ENCODE peak calls at places on chromosomes 2 and 18, in four cellular contexts. E is IMR-90, D is fibroblast of the aortic adventitia, B is GM12878. S is an unnamed sample.

GRCh38 chr2:69889302-69889701 is 4.5 kb upstream of the SNRNP27 start:
- DNase-seq in D (no peak), B (no peak), E (no peak), S (no peak)

GRCh38 chr18:65227970-65228369 is 522.8 kb upstream of the CDH7 start:
- DNase-seq in B (no peak), E (no peak), D (no peak), S (no peak)

GRCh38 chr2:176768185-176768584 is 444.4 kb upstream of the HNRNPA3 start:
- DNase-seq in B (no peak), D (no peak), E (no peak), S (no peak)

GRCh38 chr2:20052229-20052871 is 922 bp upstream of the LAPTM4A start:
- DNase-seq in D (no peak), B (no peak), E (peak), S (peak)

GRCh38 chr18:46333371-46334199 is 229.4 kb downstream of the HAUS1 start:
- DNase-seq in B (no peak), E (no peak), D (no peak), S (no peak)

GRCh38 chr2:675051-675450 is 2.2 kb downstream of the TMEM18 start:
- DNase-seq in B (no peak), D (no peak), E (no peak), S (no peak)

GRCh38 chr2:193679850-193680249 is 1485.1 kb upstream of the TMEFF2 start:
- DNase-seq in E (no peak), B (no peak), D (no peak), S (no peak)

GRCh38 chr2:123179526-123179925 is 845.6 kb upstream of the CNTNAP5 start:
- DNase-seq in D (no peak), E (no peak), B (no peak), S (peak)

GRCh38 chr2:235238537-235238936 is 255.3 kb upstream of the AGAP1 start:
- DNase-seq in E (peak), B (no peak), D (peak), S (peak)

GRCh38 chr2:41033127-41033526 is 581.2 kb upstream of the SLC8A1 start:
- DNase-seq in E (no peak), B (no peak), D (no peak), S (no peak)

GRCh38 chr2:219387284-219388126 is at the start of gene DNPEP:
- DNase-seq in B (peak), D (peak), E (peak), S (peak)

GRCh38 chr2:219388127-219388844 is 574 bp upstream of the DNPEP start:
- DNase-seq in B (peak), E (peak), D (peak), S (peak)

GRCh38 chr2:219385958-219386520 is 1.7 kb downstream of the DNPEP start:
- DNase-seq in B (no peak), E (no peak), D (no peak), S (no peak)

GRCh38 chr2:219386532-219387280 is 1.0 kb downstream of the DNPEP start:
- DNase-seq in D (no peak), B (no peak), E (no peak), S (no peak)

GRCh38 chr2:219388845-219389156 is 1.1 kb upstream of the DNPEP start:
- DNase-seq in E (no peak), B (no peak), D (no peak), S (no peak)
- H3K4me3 ChIP-seq in E (peak), B (peak), D (peak), S (peak)

GRCh38 chr2:215019521-215020145 is 118.8 kb downstream of the ABCA12 start:
- DNase-seq in E (no peak), D (no peak), B (peak), S (no peak)
- H3K4me3 ChIP-seq in E (no peak), D (no peak), B (peak), S (no peak)

DNA sequence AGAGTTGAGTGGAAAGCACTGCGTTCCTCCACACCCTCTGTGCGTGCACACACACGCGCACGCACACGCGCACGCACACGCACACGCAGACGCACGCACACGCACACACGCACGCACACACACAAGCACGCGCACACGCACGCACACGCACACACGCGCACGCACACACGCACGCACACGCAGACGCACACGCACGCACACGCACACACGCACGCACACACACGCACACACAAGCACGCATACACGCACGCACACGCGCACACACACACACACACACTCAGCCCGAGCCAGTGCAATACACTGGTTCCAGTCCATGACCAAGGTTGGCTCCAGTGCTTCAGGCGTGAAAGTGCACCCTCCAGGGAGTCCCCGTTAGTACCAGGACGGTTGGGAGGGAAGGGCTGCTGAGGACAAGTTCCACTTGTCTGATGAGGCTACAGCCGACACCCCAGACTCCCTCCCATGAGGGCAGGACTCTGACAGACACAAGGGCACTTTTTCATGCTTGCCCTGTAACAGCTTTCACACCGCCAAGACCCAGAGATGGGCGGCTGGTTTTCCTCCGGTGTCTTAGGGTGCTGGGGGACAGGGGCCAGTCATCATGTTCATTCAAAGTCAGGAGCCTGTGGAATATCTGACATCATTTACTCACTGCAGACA is 22.5 kb downstream of the FBLN7 start:
- DNase-seq in E (no peak), B (no peak), D (no peak), S (no peak)
- H3K4me3 ChIP-seq in E (no peak), B (no peak), D (no peak), S (no peak)

GRCh38 chr2:226135861-226136548 is 663.6 kb downstream of the IRS1 start:
- DNase-seq in B (no peak), E (no peak), D (no peak), S (no peak)

GRCh38 chr2:226132632-226133215 is 666.9 kb downstream of the IRS1 start:
- DNase-seq in D (no peak), E (no peak), B (no peak), S (no peak)

GRCh38 chr2:226136739-226137138 is 662.9 kb downstream of the IRS1 start:
- DNase-seq in B (no peak), E (no peak), D (no peak), S (no peak)

GRCh38 chr2:226140594-226140993 is 659.0 kb downstream of the IRS1 start:
- DNase-seq in E (no peak), B (no peak), D (no peak), S (no peak)

DNA sequence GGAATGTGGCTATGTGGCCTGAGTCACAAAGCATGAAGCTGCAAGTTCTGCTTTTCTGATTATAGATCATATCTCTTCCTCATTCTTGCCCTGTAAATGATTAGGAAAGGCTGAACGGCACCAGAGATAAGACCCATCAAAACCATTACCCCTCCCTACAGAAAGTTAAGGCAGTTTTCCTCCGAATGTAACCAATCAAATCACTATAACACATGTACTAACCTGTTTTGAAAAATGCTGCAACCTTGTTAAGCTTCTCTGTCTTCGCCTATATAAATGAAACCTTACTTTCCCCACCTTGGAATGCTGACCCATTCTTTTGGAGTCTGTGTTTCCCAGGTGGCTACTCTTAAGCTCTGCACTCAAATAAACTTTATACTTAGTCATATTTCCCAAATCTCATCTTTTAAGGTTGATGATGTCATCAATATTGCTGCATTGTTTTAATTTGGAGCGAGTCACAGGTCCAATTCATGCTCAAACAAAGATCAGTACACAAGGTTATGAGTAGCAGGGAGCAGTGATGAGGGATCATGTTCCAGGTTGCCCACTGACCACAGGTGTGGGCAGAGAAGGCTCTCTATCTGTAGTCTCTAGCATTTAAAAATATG is 662.3 kb downstream of the IRS1 start:
- DNase-seq in B (no peak), E (peak), D (peak), S (peak)
- H3K4me3 ChIP-seq in B (no peak), E (no peak), D (no peak), S (no peak)

GRCh38 chr18:9915291-9916066 is 1.7 kb downstream of the VAPA start:
- DNase-seq in D (peak), B (no peak), E (peak), S (no peak)

GRCh38 chr18:9914584-9915290 is 921 bp downstream of the VAPA start:
- DNase-seq in D (peak), E (peak), B (no peak), S (peak)

GRCh38 chr18:9918016-9918680 is 4.3 kb downstream of the VAPA start:
- DNase-seq in E (peak), B (no peak), D (peak), S (peak)

GRCh38 chr18:9916067-9916684 is 2.4 kb downstream of the VAPA start:
- DNase-seq in D (peak), B (no peak), E (peak), S (peak)

GRCh38 chr18:9916814-9917213 is 3.0 kb downstream of the VAPA start:
- DNase-seq in E (no peak), B (no peak), D (no peak), S (no peak)
- H3K4me3 ChIP-seq in E (no peak), B (peak), D (peak), S (peak)

GRCh38 chr2:12867888-12868287 is 151.2 kb downstream of the TRIB2 start:
- DNase-seq in D (no peak), E (peak), B (no peak), S (no peak)

DNA sequence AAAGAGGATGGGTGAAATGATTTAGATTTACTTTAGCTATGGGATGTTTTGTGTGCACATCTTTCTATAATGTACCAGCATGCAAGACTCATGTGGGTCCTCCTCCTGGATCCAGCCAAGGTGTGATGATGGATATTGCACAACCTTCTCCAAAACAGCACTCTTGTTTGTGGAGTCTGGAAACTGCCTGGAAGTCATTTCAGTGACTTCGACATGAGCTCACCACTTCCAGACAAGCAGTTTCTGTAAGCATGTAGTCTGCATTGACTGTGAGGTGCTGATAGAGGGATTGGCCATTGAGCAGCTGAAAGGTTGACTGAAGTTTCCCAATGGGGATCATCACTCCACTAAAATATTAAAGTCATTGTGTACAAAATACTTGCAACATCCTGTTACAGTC is 154.0 kb downstream of the TRIB2 start:
- DNase-seq in D (peak), E (peak), B (no peak), S (peak)
- H3K4me3 ChIP-seq in D (no peak), E (no peak), B (no peak), S (no peak)

DNA sequence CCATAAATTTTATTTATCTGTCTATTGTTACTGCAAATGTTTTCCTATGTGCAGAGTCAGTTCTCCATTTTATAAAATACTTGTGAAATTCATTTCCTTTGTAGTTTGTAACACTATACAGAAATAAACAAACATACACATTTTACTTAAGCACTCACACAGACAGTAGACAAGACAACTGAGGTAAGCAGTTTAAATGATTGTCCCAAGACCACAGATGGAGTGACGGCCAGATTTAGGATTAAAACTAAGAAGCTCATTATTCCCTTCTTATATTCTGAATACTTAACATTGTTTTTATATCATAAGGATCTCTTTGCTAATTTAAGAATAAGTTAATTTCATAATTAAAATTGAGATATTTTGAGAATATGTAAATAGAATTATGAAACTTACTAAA is 100.9 kb downstream of the BAZ2B start:
- DNase-seq in B (no peak), E (no peak), D (no peak), S (no peak)
- H3K4me3 ChIP-seq in B (peak), E (no peak), D (no peak), S (peak)

DNA sequence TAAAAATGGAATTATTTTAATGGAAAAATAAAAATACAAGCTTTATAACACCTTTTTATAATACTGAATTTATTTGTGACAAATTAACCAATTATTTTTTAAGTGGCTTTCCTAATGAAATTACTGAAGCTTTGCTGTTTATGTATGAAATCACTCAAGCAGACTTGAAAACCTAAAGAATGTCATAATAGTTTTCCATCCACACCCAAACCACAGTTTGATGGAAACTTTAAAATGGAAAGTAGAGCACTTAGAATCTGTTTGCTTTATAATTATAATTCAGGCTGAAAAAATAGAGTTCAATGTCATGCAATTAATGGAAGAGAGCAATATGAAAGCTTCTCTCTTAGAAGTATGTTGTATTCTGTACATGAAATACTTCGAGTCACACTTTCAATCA is 31.6 kb upstream of the WDR75 start:
- DNase-seq in E (no peak), D (peak), B (no peak), S (peak)
- H3K4me3 ChIP-seq in E (no peak), D (no peak), B (no peak), S (no peak)

DNA sequence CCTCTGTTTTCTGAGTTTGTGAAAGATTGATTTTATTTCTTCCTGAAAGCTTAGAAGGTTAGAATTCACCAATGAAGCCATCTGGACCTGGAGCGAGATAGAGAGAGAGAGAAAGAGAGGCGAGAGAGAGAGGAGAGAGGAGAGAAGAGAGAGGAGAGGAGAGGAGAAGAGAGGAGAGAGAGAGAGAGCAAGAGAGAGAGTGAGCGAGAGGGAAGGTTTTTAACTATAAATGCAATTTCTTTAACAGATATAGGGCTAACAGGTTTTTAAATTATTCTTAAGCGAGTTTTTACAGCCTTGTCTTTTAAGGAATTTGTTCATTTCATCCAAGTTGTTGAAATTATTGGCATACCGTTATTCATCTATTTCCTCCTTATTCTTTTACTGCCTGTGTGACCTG is 56.0 kb downstream of the BABAM2 start:
- DNase-seq in E (no peak), B (no peak), D (no peak), S (no peak)
- H3K4me3 ChIP-seq in E (no peak), B (no peak), D (no peak), S (no peak)

DNA sequence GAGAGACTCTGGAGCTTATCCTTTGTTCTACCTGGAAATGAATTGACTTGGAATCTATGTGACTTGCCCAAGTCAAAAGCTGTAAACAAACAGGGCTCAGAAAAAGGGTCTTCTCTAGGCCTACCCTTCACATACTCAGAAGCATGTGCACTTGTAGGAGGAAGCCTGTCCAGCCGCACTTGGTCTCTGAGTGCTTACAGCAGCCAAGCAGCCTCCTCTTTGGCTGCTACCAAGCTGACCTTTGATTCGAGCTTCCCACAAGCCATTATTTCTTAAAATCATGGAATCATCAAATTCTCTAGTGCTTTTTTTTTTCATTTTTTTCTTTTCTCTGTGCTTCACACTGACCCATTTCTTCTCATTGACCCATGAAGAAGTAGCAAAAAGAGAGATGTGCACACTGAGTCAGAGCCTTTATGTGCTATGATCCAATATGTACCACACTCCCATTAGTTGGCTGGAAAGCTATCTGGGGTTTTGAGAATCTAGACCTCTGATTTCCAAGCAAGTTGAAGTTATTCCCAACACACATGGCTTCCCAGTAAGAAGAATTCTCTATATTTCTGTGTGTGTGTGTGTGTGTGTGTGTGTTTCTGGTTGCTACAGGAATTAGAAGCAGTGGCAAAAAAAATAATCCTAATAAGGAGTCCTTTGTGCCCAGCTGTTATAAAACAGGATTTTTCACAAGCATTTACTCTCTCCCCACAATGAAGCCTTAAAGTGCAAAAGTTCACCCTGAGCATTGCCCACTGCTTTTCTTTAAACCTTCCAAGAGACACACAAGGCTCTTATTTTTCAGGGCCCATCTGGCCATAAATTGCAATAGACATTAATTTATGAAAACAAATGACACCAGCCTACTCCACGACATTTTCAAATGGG is 550.3 kb upstream of the TNP1 start:
- DNase-seq in E (no peak), B (no peak), D (no peak), S (no peak)
- H3K4me3 ChIP-seq in E (no peak), B (no peak), D (no peak), S (no peak)

S was measured in fibroblast of pulmonary artery.